ENCODE peak calls at places on chromosomes 6 and 20, in four cellular contexts. V is left ventricle myocardium inferior, K is HCT116, Y is tibial artery. J is an unnamed sample.

GRCh38 chr6:13538084-13538483 is 36.3 kb upstream of the SIRT5 start:
- DNase-seq in K (peak), V (no peak), Y (no peak), J (no peak)

GRCh38 chr6:39684790-39685485 is 40.3 kb downstream of the KIF6 start:
- DNase-seq in Y (no peak), V (no peak), K (no peak), J (no peak)

GRCh38 chr6:55293116-55293515 is 34.2 kb upstream of the GFRAL start:
- DNase-seq in Y (no peak), K (peak), V (no peak), J (no peak)

GRCh38 chr6:79338493-79338892 is 104.0 kb upstream of the HMGN3 start:
- DNase-seq in K (no peak), V (no peak), Y (no peak), J (no peak)

GRCh38 chr20:36465109-36466080 is 75.9 kb upstream of the MYL9 start:
- DNase-seq in Y (peak), K (peak), V (peak), J (peak)

GRCh38 chr6:72290620-72291019 is 331.2 kb upstream of the KCNQ5 start:
- DNase-seq in Y (peak), V (no peak), K (no peak), J (no peak)

GRCh38 chr6:14472964-14473363 is 355.4 kb downstream of the CD83 start:
- DNase-seq in Y (no peak), V (no peak), K (no peak), J (no peak)

GRCh38 chr20:50095476-50096078 is 17.4 kb downstream of the UBE2V1 start:
- DNase-seq in Y (no peak), K (no peak), V (no peak), J (no peak)

GRCh38 chr6:87660226-87660886 is 41.7 kb downstream of the AKIRIN2 start:
- DNase-seq in K (no peak), Y (no peak), V (no peak), J (no peak)

GRCh38 chr6:150016324-150017185 is 8.8 kb downstream of the RAET1L start:
- DNase-seq in K (peak), V (no peak), Y (peak), J (peak)

GRCh38 chr6:112562348-112563220 is 215.5 kb downstream of the RFPL4B start:
- DNase-seq in Y (no peak), V (no peak), K (no peak), J (no peak)

GRCh38 chr20:57398231-57398821 is 7.1 kb downstream of the RBM38 start:
- DNase-seq in K (no peak), V (peak), Y (no peak), J (peak)

GRCh38 chr20:42041000-42041565 is 422.9 kb upstream of the CHD6 start:
- DNase-seq in Y (no peak), V (no peak), K (no peak), J (no peak)
- TF ChIP-seq CTCF in Y (no peak), V (peak), K (no peak), J (no peak)

GRCh38 chr6:37626915-37627314 is 70.8 kb downstream of the MDGA1 start:
- DNase-seq in Y (no peak), K (no peak), V (no peak), J (no peak)
- TF ChIP-seq CTCF in Y (no peak), K (no peak), V (no peak), J (no peak)

GRCh38 chr6:26086214-26086613 is 1.0 kb upstream of the HFE start:
- DNase-seq in V (no peak), K (no peak), Y (no peak), J (peak)

GRCh38 chr6:26089272-26089671 is 2.0 kb downstream of the HFE start:
- DNase-seq in K (no peak), V (no peak), Y (no peak), J (no peak)

GRCh38 chr6:26092443-26092842 is 5.2 kb downstream of the HFE start:
- DNase-seq in V (no peak), Y (no peak), K (no peak), J (no peak)

GRCh38 chr6:26088344-26088743 is 1.1 kb downstream of the HFE start:
- DNase-seq in Y (no peak), V (peak), K (no peak), J (no peak)

GRCh38 chr6:26087284-26088115 is at the start of gene HFE:
- DNase-seq in K (no peak), V (peak), Y (peak), J (peak)
- TF ChIP-seq CTCF in K (no peak), V (peak), Y (no peak), J (no peak)

GRCh38 chr6:165055231-165055630 is 254.2 kb downstream of the C6orf118 start:
- DNase-seq in V (no peak), Y (no peak), K (no peak), J (no peak)

GRCh38 chr6:165045631-165046030 is 263.8 kb downstream of the C6orf118 start:
- DNase-seq in V (no peak), Y (no peak), K (no peak), J (no peak)

GRCh38 chr6:165052561-165053500 is 256.6 kb downstream of the C6orf118 start:
- DNase-seq in K (no peak), V (no peak), Y (no peak), J (no peak)

GRCh38 chr6:165047952-165048351 is 261.5 kb downstream of the C6orf118 start:
- DNase-seq in Y (no peak), K (no peak), V (no peak), J (no peak)

GRCh38 chr6:165049362-165049761 is 260.0 kb downstream of the C6orf118 start:
- DNase-seq in V (no peak), K (peak), Y (no peak), J (peak)
- TF ChIP-seq CTCF in V (peak), K (peak), Y (no peak), J (peak)

DNA sequence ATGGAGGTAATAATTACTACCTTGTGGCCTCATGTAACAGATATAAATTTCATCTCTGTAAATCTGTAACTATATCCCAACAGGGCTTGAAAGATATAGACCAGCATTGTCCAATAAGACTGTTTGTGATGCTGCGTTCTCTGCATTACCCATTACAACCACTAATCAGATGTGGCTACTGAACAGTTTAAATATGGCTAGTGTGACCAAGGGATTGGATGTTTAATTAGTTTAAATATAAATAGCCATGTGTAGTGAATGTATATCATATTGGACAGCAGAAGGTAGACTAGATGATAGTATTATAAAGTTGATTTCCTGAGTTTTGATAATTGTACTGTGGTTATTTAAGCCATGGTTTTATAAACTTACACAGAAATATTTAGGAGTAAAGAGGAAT is 27.8 kb upstream of the JAG1 start:
- DNase-seq in Y (no peak), V (no peak), K (no peak), J (no peak)
- TF ChIP-seq CTCF in Y (no peak), V (no peak), K (peak), J (no peak)

DNA sequence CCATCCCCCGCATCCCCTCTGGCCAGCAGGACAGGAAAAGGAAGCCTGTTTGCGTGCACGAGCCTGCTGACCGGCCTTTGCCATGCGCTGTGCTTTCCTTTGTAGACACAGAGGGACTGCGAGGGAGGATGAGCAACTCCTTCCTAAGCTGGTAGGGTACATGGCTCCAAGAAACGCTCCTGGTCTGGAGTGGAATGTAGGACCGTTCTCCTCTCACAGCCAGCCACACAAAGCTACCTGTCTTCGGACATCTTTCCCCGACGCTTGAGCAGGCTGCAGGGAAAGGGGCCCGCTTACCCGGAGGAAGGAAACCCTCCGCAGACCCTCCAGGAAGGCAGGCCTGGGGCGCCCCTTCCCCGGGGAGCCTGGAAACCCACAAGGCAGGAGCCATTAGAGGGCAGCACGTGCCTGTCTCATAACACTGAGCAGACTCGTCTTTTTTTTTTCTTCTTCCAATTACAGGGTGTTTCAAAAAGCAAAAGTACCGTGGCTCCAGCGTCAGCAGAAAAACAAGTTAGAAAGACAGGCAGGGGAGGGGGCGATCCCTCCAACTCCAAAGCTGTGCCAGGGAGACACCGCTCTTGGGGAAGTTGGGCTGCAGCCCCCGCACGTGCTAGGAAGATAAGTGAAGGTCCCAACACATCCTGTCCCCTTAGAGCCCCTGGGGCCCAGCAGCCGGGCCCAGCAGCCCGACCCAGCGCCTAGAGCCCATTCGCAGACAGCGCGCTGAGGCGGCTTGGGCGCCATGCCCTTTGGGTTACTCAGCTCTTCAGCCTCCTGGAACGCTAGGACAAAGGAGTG is 136.0 kb downstream of the LY86 start:
- DNase-seq in K (peak), Y (peak), V (peak), J (peak)
- TF ChIP-seq CTCF in K (peak), Y (peak), V (peak), J (peak)

GRCh38 chr6:35178932-35179832 is 34.6 kb upstream of the SCUBE3 start:
- DNase-seq in Y (no peak), V (no peak), K (no peak), J (no peak)
- TF ChIP-seq CTCF in Y (no peak), V (no peak), K (no peak), J (no peak)

DNA sequence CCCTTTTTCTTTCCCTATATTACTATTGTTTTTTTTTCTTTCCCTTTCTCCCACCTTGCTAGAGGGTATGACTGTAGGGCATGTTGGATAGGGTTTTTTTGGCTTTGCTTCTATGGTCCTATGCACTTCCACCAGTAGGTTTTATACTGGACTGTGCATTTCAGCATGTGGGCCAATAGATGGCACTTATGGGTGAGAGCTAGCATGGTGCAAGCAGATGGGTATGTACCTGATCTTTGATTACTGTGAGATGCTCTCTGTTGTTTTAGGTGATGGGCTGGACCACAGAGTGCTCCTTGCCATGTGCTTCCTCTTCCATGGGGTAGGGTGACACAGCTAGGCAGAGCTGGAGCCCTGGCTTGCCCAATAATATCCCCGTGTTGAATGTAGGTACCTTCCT is 128.5 kb upstream of the CHD6 start:
- DNase-seq in K (no peak), Y (no peak), V (no peak), J (no peak)
- TF ChIP-seq CTCF in K (peak), Y (no peak), V (no peak), J (no peak)

DNA sequence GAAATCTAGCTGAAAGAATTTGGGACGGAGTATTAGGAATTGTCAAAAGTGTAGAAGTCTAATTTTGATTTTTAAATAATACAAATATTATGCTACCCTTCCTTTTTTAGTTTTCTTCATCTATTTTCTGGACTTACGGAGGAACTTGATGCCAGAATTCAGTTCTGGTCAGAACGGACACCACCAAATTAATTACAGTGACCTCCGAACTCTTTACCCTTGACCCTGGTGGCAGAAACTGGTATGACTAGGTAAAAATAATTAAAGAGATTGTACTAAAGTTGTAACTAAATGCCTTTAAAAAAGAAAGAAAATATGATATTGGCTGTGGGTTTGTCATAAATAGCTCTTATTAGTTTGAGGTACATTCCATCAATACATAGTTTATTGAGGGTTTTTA is 751.1 kb upstream of the MAP3K7 start:
- DNase-seq in Y (no peak), V (no peak), K (no peak), J (no peak)
- TF ChIP-seq CTCF in Y (no peak), V (peak), K (peak), J (peak)